ENCODE peak calls at places on chromosomes 7 and 10, in nine cellular contexts. G is CD4-positive, CD25-positive, alpha-beta regulatory T cell; E is amniotic stem cell; Y is activated CD8-positive, alpha-beta memory T cell treated with anti-CD3 and anti-CD28 coated beads, Interleukin-2, amount 50 U/mL, for 4 hours; K is fibroblast of the conjunctiva; S is GM12865; H is activated effector memory CD4-positive, alpha-beta T cell treated with Interleukin-2 at 50 U/mL for 16 hours; M is CD8-positive, alpha-beta memory T cell; W is NCI-H1105 treated with DMSO at 0.1 percent for 48 hours. B is an unnamed sample.

GRCh38 chr10:74227697-74228424 is 76.8 kb downstream of the ADK start:
- DNase-seq in G (peak), E (no peak), Y (no peak), K (no peak), S (peak), H (peak), M (no peak), W (no peak), B (no peak)

GRCh38 chr7:44791278-44792219 is 4.9 kb upstream of the PPIA start:
- DNase-seq in G (no peak), E (peak), Y (no peak), K (no peak), S (no peak), H (no peak), M (no peak), W (no peak), B (no peak)

GRCh38 chr10:132987671-132988571 is 45.6 kb upstream of the CFAP46 start:
- DNase-seq in G (no peak), E (peak), Y (no peak), K (peak), S (no peak), H (no peak), M (no peak), W (no peak), B (no peak)

GRCh38 chr10:72239409-72239808 is 23.3 kb upstream of the ASCC1 start:
- DNase-seq in G (no peak), E (no peak), Y (no peak), K (no peak), S (no peak), H (no peak), M (no peak), W (no peak), B (no peak)

GRCh38 chr7:15041226-15041625 is 138.7 kb upstream of the DGKB start:
- DNase-seq in G (no peak), E (peak), Y (no peak), K (no peak), S (no peak), H (no peak), M (no peak), W (no peak), B (no peak)

GRCh38 chr7:75762350-75762917 is 9.6 kb downstream of the CCL26 start:
- DNase-seq in G (peak), E (no peak), Y (no peak), K (peak), S (peak), H (no peak), M (peak), W (peak), B (peak)

GRCh38 chr7:75789501-75789900 is 17.5 kb upstream of the CCL26 start:
- DNase-seq in G (no peak), E (no peak), Y (no peak), K (no peak), S (no peak), H (no peak), M (no peak), W (no peak), B (no peak)

GRCh38 chr10:88401671-88402347 is 181.3 kb downstream of the RNLS start:
- DNase-seq in G (no peak), E (no peak), Y (no peak), K (no peak), S (no peak), H (no peak), M (no peak), W (no peak), B (peak)

GRCh38 chr7:106015586-106016218 is 52.6 kb downstream of the CDHR3 start:
- DNase-seq in G (no peak), E (no peak), Y (no peak), K (no peak), S (no peak), H (no peak), M (no peak), W (no peak), B (peak)

GRCh38 chr7:47721670-47722069 is 139.8 kb upstream of the TNS3 start:
- DNase-seq in G (no peak), E (no peak), Y (no peak), K (no peak), S (no peak), H (no peak), M (no peak), W (no peak), B (no peak)

GRCh38 chr7:31410265-31410664 is 69.7 kb upstream of the NEUROD6 start:
- DNase-seq in G (no peak), E (no peak), Y (no peak), K (no peak), S (no peak), H (no peak), M (no peak), W (no peak), B (no peak)

GRCh38 chr7:109259151-109259550 is 689.5 kb downstream of the DNAJB9 start:
- DNase-seq in G (no peak), E (no peak), Y (no peak), K (no peak), S (no peak), H (no peak), M (no peak), W (no peak), B (no peak)

GRCh38 chr10:66552331-66552730 is 373.5 kb upstream of the LRRTM3 start:
- DNase-seq in G (no peak), E (no peak), Y (no peak), K (no peak), S (no peak), H (no peak), M (no peak), W (no peak), B (no peak)

GRCh38 chr7:149742075-149742701 is 31.2 kb downstream of the ZNF467 start:
- DNase-seq in G (peak), E (peak), Y (peak), K (peak), S (peak), H (peak), M (peak), W (peak), B (peak)

GRCh38 chr7:19009241-19009935 is 108.0 kb downstream of the TWIST1 start:
- DNase-seq in G (no peak), E (no peak), Y (no peak), K (no peak), S (no peak), H (no peak), M (no peak), W (no peak), B (no peak)

GRCh38 chr10:21490028-21490427 is 35.5 kb downstream of the SKIDA1 start:
- DNase-seq in G (no peak), E (no peak), Y (no peak), K (no peak), S (no peak), H (no peak), M (no peak), W (no peak), B (no peak)

GRCh38 chr10:13560597-13560996 is 26.2 kb upstream of the PRPF18 start:
- DNase-seq in G (no peak), E (peak), Y (no peak), K (no peak), S (no peak), H (no peak), M (no peak), W (no peak), B (no peak)

GRCh38 chr10:86556933-86557649 is 35.5 kb upstream of the WAPL start:
- DNase-seq in G (no peak), E (no peak), Y (no peak), K (no peak), S (no peak), H (no peak), M (no peak), W (peak), B (peak)

GRCh38 chr10:72276421-72277339 is 3.0 kb downstream of the DDIT4 start:
- DNase-seq in G (no peak), E (no peak), Y (no peak), K (peak), S (peak), H (no peak), M (no peak), W (no peak), B (no peak)

GRCh38 chr10:132133005-132133404 is 53.7 kb upstream of the DPYSL4 start:
- DNase-seq in G (peak), E (no peak), Y (no peak), K (no peak), S (no peak), H (no peak), M (no peak), W (no peak), B (no peak)

GRCh38 chr7:113548561-113548960 is 370.2 kb downstream of the PPP1R3A start:
- DNase-seq in G (no peak), E (no peak), Y (no peak), K (no peak), S (peak), H (no peak), M (no peak), W (no peak), B (no peak)

GRCh38 chr7:33722383-33723096 is 182.8 kb upstream of the BMPER start:
- DNase-seq in G (no peak), E (no peak), Y (no peak), K (peak), S (no peak), H (no peak), M (no peak), W (no peak), B (no peak)